ENCODE peak calls at places on chromosomes 7 and 10, in four cellular contexts. One of them, this sample, is unnamed.

GRCh38 chr7:41116817-41117216 is 586.1 kb downstream of the INHBA start:
- DNase-seq in K562: no peak
- DNase-seq in gastrocnemius medialis: no peak
- DNase-seq in endothelial cell of umbilical vein: no peak
- DNase-seq in this sample: no peak

GRCh38 chr7:55509322-55509721 is 63.0 kb downstream of the VOPP1 start:
- DNase-seq in K562: no peak
- DNase-seq in endothelial cell of umbilical vein: peak; percentile 33
- DNase-seq in gastrocnemius medialis: peak; percentile 22
- DNase-seq in this sample: no peak

GRCh38 chr10:22649390-22649841 is 65.0 kb downstream of the PIP4K2A start:
- DNase-seq in endothelial cell of umbilical vein: peak; percentile 23
- DNase-seq in gastrocnemius medialis: no peak
- DNase-seq in K562: peak; percentile 27
- DNase-seq in this sample: no peak

GRCh38 chr7:34075976-34076375 is 170.6 kb downstream of the BMPER start:
- DNase-seq in gastrocnemius medialis: no peak
- DNase-seq in endothelial cell of umbilical vein: no peak
- DNase-seq in K562: no peak
- DNase-seq in this sample: no peak

GRCh38 chr10:23171232-23171876 is 20.8 kb upstream of the PTF1A start:
- DNase-seq in K562: peak; percentile 36
- DNase-seq in gastrocnemius medialis: no peak
- DNase-seq in endothelial cell of umbilical vein: peak; percentile 15
- DNase-seq in this sample: no peak

GRCh38 chr7:148883233-148884048 is 650 bp downstream of the EZH2 start:
- DNase-seq in K562: peak; percentile 60
- DNase-seq in endothelial cell of umbilical vein: peak; percentile 13
- DNase-seq in gastrocnemius medialis: no peak
- DNase-seq in this sample: peak; percentile 62

GRCh38 chr10:102139281-102140110 is 6.7 kb downstream of the PPRC1 start:
- DNase-seq in gastrocnemius medialis: no peak
- DNase-seq in K562: no peak
- DNase-seq in endothelial cell of umbilical vein: no peak
- DNase-seq in this sample: no peak

GRCh38 chr10:78578929-78579328 is 489.8 kb upstream of the ZMIZ1 start:
- DNase-seq in endothelial cell of umbilical vein: no peak
- DNase-seq in gastrocnemius medialis: no peak
- DNase-seq in K562: no peak
- DNase-seq in this sample: no peak

GRCh38 chr7:7707756-7708310 is 10.6 kb downstream of the RPA3 start:
- DNase-seq in K562: no peak
- DNase-seq in gastrocnemius medialis: no peak
- DNase-seq in endothelial cell of umbilical vein: peak; percentile 3
- DNase-seq in this sample: no peak

DNA sequence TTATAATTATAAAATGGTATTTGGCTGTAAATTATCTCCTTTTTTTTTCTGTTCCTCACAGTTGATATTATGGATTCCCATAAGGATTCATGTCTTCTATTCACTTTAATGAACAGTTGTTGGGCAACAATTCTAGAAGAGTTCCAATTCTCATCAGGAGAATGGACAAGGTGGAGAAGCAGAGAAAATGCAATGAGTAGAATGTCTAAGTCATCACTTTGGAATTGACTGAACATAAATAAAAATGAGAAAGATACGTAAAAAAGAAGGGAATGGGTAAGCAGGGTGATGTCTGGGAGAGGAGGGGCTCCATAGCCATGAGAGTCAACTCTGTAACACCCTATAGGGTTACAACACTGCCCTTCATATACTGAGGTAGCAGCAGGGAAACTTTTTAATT is 1.8 kb upstream of the CAV2 start:
- DNase-seq in endothelial cell of umbilical vein: no peak
- DNase-seq in gastrocnemius medialis: no peak
- DNase-seq in K562: no peak
- DNase-seq in this sample: no peak
- H3K4me1 ChIP-seq in endothelial cell of umbilical vein: peaks cover 20% of the 10 kb centered on the region
- H3K4me1 ChIP-seq in gastrocnemius medialis: no peaks in the 10 kb centered on the region
- H3K4me1 ChIP-seq in K562: peaks cover 36% of the 10 kb centered on the region
- H3K4me1 ChIP-seq in this sample: no peaks in the 10 kb centered on the region

GRCh38 chr7:73578342-73579124 is at the start of gene TBL2:
- DNase-seq in endothelial cell of umbilical vein: peak; percentile 99
- DNase-seq in gastrocnemius medialis: peak; percentile 97
- DNase-seq in K562: peak; percentile 100
- DNase-seq in this sample: peak; percentile 100

GRCh38 chr7:73573791-73574190 is 4.6 kb downstream of the TBL2 start:
- DNase-seq in K562: no peak
- DNase-seq in endothelial cell of umbilical vein: no peak
- DNase-seq in gastrocnemius medialis: no peak
- DNase-seq in this sample: no peak

GRCh38 chr7:73573276-73573675 is 5.1 kb downstream of the TBL2 start:
- DNase-seq in endothelial cell of umbilical vein: no peak
- DNase-seq in gastrocnemius medialis: no peak
- DNase-seq in K562: no peak
- DNase-seq in this sample: no peak

GRCh38 chr7:73582664-73583202 is 4.4 kb upstream of the TBL2 start:
- DNase-seq in endothelial cell of umbilical vein: no peak
- DNase-seq in gastrocnemius medialis: no peak
- DNase-seq in K562: no peak
- DNase-seq in this sample: no peak

GRCh38 chr7:73577627-73578341 is 595 bp downstream of the TBL2 start:
- DNase-seq in K562: peak; percentile 64
- DNase-seq in gastrocnemius medialis: no peak
- DNase-seq in endothelial cell of umbilical vein: peak; percentile 59
- DNase-seq in this sample: no peak
- H3K4me1 ChIP-seq in K562: peaks cover 41% of the 10 kb centered on the region
- H3K4me1 ChIP-seq in gastrocnemius medialis: peaks cover 18% of the 10 kb centered on the region
- H3K4me1 ChIP-seq in endothelial cell of umbilical vein: peaks cover 20% of the 10 kb centered on the region
- H3K4me1 ChIP-seq in this sample: peaks cover 26% of the 10 kb centered on the region

GRCh38 chr10:110848106-110848505 is 23.6 kb upstream of the PDCD4 start:
- DNase-seq in endothelial cell of umbilical vein: no peak
- DNase-seq in K562: no peak
- DNase-seq in gastrocnemius medialis: no peak
- DNase-seq in this sample: no peak

GRCh38 chr10:110852255-110852896 is 19.4 kb upstream of the PDCD4 start:
- DNase-seq in endothelial cell of umbilical vein: no peak
- DNase-seq in gastrocnemius medialis: no peak
- DNase-seq in K562: no peak
- DNase-seq in this sample: no peak

GRCh38 chr10:110850099-110850498 is 21.6 kb upstream of the PDCD4 start:
- DNase-seq in gastrocnemius medialis: no peak
- DNase-seq in K562: no peak
- DNase-seq in endothelial cell of umbilical vein: no peak
- DNase-seq in this sample: no peak

GRCh38 chr10:110852897-110853296 is 18.8 kb upstream of the PDCD4 start:
- DNase-seq in gastrocnemius medialis: no peak
- DNase-seq in endothelial cell of umbilical vein: no peak
- DNase-seq in K562: no peak
- DNase-seq in this sample: no peak

GRCh38 chr10:110850990-110851389 is 20.7 kb upstream of the PDCD4 start:
- DNase-seq in K562: no peak
- DNase-seq in endothelial cell of umbilical vein: no peak
- DNase-seq in gastrocnemius medialis: no peak
- DNase-seq in this sample: no peak
- H3K4me1 ChIP-seq in K562: peaks cover 3% of the 10 kb centered on the region
- H3K4me1 ChIP-seq in endothelial cell of umbilical vein: no peaks in the 10 kb centered on the region
- H3K4me1 ChIP-seq in gastrocnemius medialis: no peaks in the 10 kb centered on the region
- H3K4me1 ChIP-seq in this sample: peaks cover 60% of the 10 kb centered on the region

GRCh38 chr7:42929449-42929848 is 2.5 kb downstream of the PSMA2 start:
- DNase-seq in K562: no peak
- DNase-seq in gastrocnemius medialis: no peak
- DNase-seq in endothelial cell of umbilical vein: no peak
- DNase-seq in this sample: no peak
- H3K4me1 ChIP-seq in K562: peaks cover 15% of the 10 kb centered on the region
- H3K4me1 ChIP-seq in gastrocnemius medialis: peaks cover 36% of the 10 kb centered on the region
- H3K4me1 ChIP-seq in endothelial cell of umbilical vein: peaks cover 29% of the 10 kb centered on the region
- H3K4me1 ChIP-seq in this sample: peaks cover 55% of the 10 kb centered on the region